ENCODE peak calls at places on chromosomes 1 and 21, in eight cellular contexts. Q is NCI-H774; I is AML-193; R is HT-29; Y is HCEC 1CT; B is activated T-cell treated with anti-CD3 and anti-CD28 coated beads, Interleukin-2, amount 50 U/mL, for 24 hours; X is amniotic epithelial cell; H is IMR-90. V is an unnamed sample.

GRCh38 chr1:41102208-41102607 is 80.7 kb upstream of the SLFNL1 start:
- DNase-seq in Y (peak; percentile 84), Q (no peak), I (no peak), X (peak; percentile 95), B (no peak), H (peak; percentile 97), R (no peak), V (peak; percentile 46)

GRCh38 chr1:154599658-154600057 is 8.3 kb downstream of the ADAR start:
- DNase-seq in Y (no peak), H (peak; percentile 60), R (no peak), B (no peak), I (no peak), X (peak; percentile 54), Q (no peak), V (no peak)

GRCh38 chr1:205245096-205245495 is 17.4 kb downstream of the TMCC2 start:
- DNase-seq in X (no peak), Y (no peak), I (no peak), H (no peak), Q (no peak), R (no peak), B (no peak), V (no peak)

GRCh38 chr1:107687846-107688753 is 276.9 kb downstream of the VAV3 start:
- DNase-seq in Y (no peak), Q (no peak), R (no peak), X (no peak), H (no peak), I (no peak), B (no peak), V (peak; percentile 44)

GRCh38 chr1:148318123-148318899 is 164.8 kb downstream of the PPIAL4G start:
- DNase-seq in H (no peak), Q (no peak), I (peak; percentile 74), Y (no peak), R (no peak), X (peak; percentile 11), B (peak; percentile 66), V (no peak)

GRCh38 chr1:159941867-159942560 is 3.4 kb downstream of the IGSF9 start:
- DNase-seq in X (no peak), B (no peak), R (no peak), H (no peak), I (no peak), Y (no peak), Q (no peak), V (no peak)

GRCh38 chr21:39712976-39713375 is 32.0 kb upstream of the IGSF5 start:
- DNase-seq in R (peak; percentile 41), H (no peak), Y (no peak), X (no peak), I (no peak), B (no peak), Q (peak; percentile 33), V (peak; percentile 6)

GRCh38 chr1:22472596-22472995 is 20.9 kb downstream of the ZBTB40 start:
- DNase-seq in Q (no peak), Y (no peak), I (no peak), X (no peak), B (no peak), R (no peak), H (no peak), V (no peak)

GRCh38 chr1:60055336-60055735 is 18.2 kb downstream of the C1orf87 start:
- DNase-seq in R (no peak), X (peak; percentile 67), B (no peak), I (no peak), Q (no peak), Y (no peak), H (peak; percentile 1), V (no peak)

GRCh38 chr1:23470282-23471070 is 13.5 kb downstream of the ASAP3 start:
- DNase-seq in H (peak; percentile 49), Y (no peak), B (no peak), R (no peak), I (no peak), X (peak; percentile 96), Q (no peak), V (no peak)

GRCh38 chr1:198700396-198700795 is 61.6 kb downstream of the PTPRC start:
- DNase-seq in Q (no peak), R (peak; percentile 44), B (no peak), X (no peak), H (no peak), I (no peak), Y (no peak), V (no peak)

GRCh38 chr1:107480548-107480947 is 339.7 kb downstream of the NTNG1 start:
- DNase-seq in I (no peak), Y (no peak), B (no peak), X (no peak), R (no peak), Q (no peak), H (no peak), V (no peak)

GRCh38 chr1:200867018-200867811 is 5.6 kb upstream of the GPR25 start:
- DNase-seq in R (no peak), B (no peak), Q (no peak), I (no peak), H (peak; percentile 61), X (no peak), Y (no peak), V (no peak)

GRCh38 chr1:202153284-202153683 is 7.1 kb downstream of the PTPN7 start:
- DNase-seq in Y (no peak), I (no peak), X (no peak), H (no peak), B (no peak), R (no peak), Q (no peak), V (no peak)

GRCh38 chr1:27686223-27686990 is 14.4 kb upstream of the IFI6 start:
- DNase-seq in B (no peak), Y (no peak), X (no peak), Q (no peak), H (no peak), R (peak; percentile 82), I (no peak), V (peak; percentile 58)

GRCh38 chr1:223747838-223748335 is 35.5 kb downstream of the CAPN2 start:
- DNase-seq in R (no peak), B (no peak), Q (no peak), I (no peak), X (peak; percentile 70), H (peak; percentile 50), Y (peak; percentile 44), V (no peak)

GRCh38 chr1:20703124-20703756 is 14.6 kb downstream of the KIF17 start:
- DNase-seq in I (no peak), R (no peak), H (no peak), Y (no peak), X (no peak), Q (no peak), B (no peak), V (no peak)

GRCh38 chr1:66415326-66415725 is 118.6 kb upstream of the SGIP1 start:
- DNase-seq in B (no peak), H (peak; percentile 43), Q (no peak), R (no peak), I (no peak), X (no peak), Y (peak; percentile 75), V (no peak)

GRCh38 chr1:25342846-25343245 is 4.7 kb downstream of the TMEM50A start:
- DNase-seq in Y (no peak), X (no peak), B (no peak), H (no peak), R (no peak), I (no peak), Q (no peak), V (no peak)